ENCODE peak calls at places on chromosomes 13 and 19, in six cellular contexts. One of them, this sample, is unnamed.
A peak's percentile ranks its signal among the peaks of the same experiment; 100 is the strongest.

GRCh38 chr19:32816555-32817099 is 52.9 kb downstream of the SLC7A9 start:
- DNase-seq in CD8-positive, alpha-beta T cell: no peak
- DNase-seq in tibial nerve: no peak
- DNase-seq in esophagus squamous epithelium: no peak
- DNase-seq in uterus: no peak
- DNase-seq in HCT116: no peak
- DNase-seq in this sample: no peak

GRCh38 chr19:48812094-48812929 is 1.5 kb upstream of the BCAT2 start:
- DNase-seq in tibial nerve: peak; percentile 90
- DNase-seq in esophagus squamous epithelium: peak; percentile 28
- DNase-seq in uterus: peak; percentile 94
- DNase-seq in CD8-positive, alpha-beta T cell: peak; percentile 22
- DNase-seq in HCT116: no peak
- DNase-seq in this sample: peak; percentile 59

GRCh38 chr19:43639507-43640423 is at the start of gene CADM4:
- DNase-seq in tibial nerve: no peak
- DNase-seq in HCT116: no peak
- DNase-seq in uterus: peak; percentile 33
- DNase-seq in CD8-positive, alpha-beta T cell: no peak
- DNase-seq in esophagus squamous epithelium: no peak
- DNase-seq in this sample: no peak

GRCh38 chr13:95494082-95494681 is 58.3 kb upstream of the CLDN10 start:
- DNase-seq in tibial nerve: no peak
- DNase-seq in HCT116: peak; percentile 62
- DNase-seq in esophagus squamous epithelium: no peak
- DNase-seq in CD8-positive, alpha-beta T cell: no peak
- DNase-seq in uterus: no peak
- DNase-seq in this sample: no peak

GRCh38 chr13:114063545-114064515 is 68.6 kb downstream of the RASA3 start:
- DNase-seq in uterus: peak; percentile 76
- DNase-seq in esophagus squamous epithelium: no peak
- DNase-seq in tibial nerve: peak; percentile 46
- DNase-seq in CD8-positive, alpha-beta T cell: no peak
- DNase-seq in HCT116: no peak
- DNase-seq in this sample: peak; percentile 51

GRCh38 chr13:87052731-87053130 is 618.4 kb upstream of the SLITRK5 start:
- DNase-seq in uterus: no peak
- DNase-seq in esophagus squamous epithelium: no peak
- DNase-seq in tibial nerve: no peak
- DNase-seq in HCT116: no peak
- DNase-seq in CD8-positive, alpha-beta T cell: no peak
- DNase-seq in this sample: no peak

GRCh38 chr13:111316161-111316730 is 4.2 kb upstream of the TEX29 start:
- DNase-seq in HCT116: no peak
- DNase-seq in CD8-positive, alpha-beta T cell: no peak
- DNase-seq in tibial nerve: no peak
- DNase-seq in uterus: no peak
- DNase-seq in esophagus squamous epithelium: no peak
- DNase-seq in this sample: no peak

GRCh38 chr19:46993622-46994021 is 26.0 kb upstream of the NPAS1 start:
- DNase-seq in CD8-positive, alpha-beta T cell: no peak
- DNase-seq in tibial nerve: no peak
- DNase-seq in HCT116: no peak
- DNase-seq in uterus: no peak
- DNase-seq in esophagus squamous epithelium: no peak
- DNase-seq in this sample: no peak

GRCh38 chr13:98822238-98822606 is 69.8 kb upstream of the SLC15A1 start:
- DNase-seq in esophagus squamous epithelium: no peak
- DNase-seq in CD8-positive, alpha-beta T cell: no peak
- DNase-seq in uterus: no peak
- DNase-seq in tibial nerve: no peak
- DNase-seq in HCT116: no peak
- DNase-seq in this sample: no peak

GRCh38 chr13:98820744-98821371 is 68.4 kb upstream of the SLC15A1 start:
- DNase-seq in HCT116: no peak
- DNase-seq in esophagus squamous epithelium: no peak
- DNase-seq in CD8-positive, alpha-beta T cell: no peak
- DNase-seq in tibial nerve: no peak
- DNase-seq in uterus: no peak
- DNase-seq in this sample: no peak

GRCh38 chr13:98819382-98819781 is 66.9 kb upstream of the SLC15A1 start:
- DNase-seq in HCT116: no peak
- DNase-seq in CD8-positive, alpha-beta T cell: no peak
- DNase-seq in tibial nerve: no peak
- DNase-seq in esophagus squamous epithelium: no peak
- DNase-seq in uterus: no peak
- DNase-seq in this sample: no peak

GRCh38 chr13:98823442-98823841 is 71.0 kb upstream of the SLC15A1 start:
- DNase-seq in HCT116: no peak
- DNase-seq in uterus: no peak
- DNase-seq in esophagus squamous epithelium: no peak
- DNase-seq in tibial nerve: no peak
- DNase-seq in CD8-positive, alpha-beta T cell: no peak
- DNase-seq in this sample: no peak

DNA sequence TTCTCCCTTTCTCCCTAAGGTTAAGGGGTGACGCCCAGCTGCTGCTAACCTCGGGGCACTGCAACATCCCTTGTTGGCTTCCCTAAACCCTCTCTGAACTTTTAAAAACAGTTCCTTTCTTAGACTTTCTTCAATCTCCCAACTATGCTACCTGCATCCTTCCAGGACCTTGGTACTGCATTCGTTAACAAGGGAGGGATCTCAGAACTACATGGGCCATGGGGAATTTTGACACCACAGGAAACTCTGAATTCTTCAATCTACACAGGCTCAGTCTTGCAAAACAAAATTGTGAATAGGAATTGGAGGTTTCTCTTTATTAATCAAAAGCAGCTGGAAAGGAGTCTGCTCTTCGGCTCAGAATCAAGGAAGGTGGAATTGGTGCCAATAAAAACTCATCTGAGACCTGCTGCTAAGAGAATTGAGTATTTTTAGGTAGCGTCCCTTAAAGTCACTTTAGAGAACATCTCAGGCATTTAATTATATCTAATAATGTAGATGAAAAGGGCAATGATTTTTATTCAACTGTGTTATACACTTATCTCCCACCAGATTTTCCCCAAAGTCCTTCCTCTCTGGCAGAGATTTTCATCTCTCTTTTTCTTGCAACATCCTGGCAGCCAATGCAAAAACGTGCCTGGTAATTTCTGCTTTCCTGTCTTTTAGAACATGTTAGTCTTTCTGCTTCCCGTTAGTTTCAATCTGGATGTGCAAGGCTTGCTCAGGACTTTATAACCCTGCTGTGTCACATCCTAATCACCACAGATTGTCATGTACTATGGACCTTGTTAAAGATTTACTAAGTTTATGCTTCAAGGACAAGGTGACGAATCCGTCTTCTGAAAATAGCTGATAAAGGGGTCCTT is 69.1 kb upstream of the SLC15A1 start:
- DNase-seq in HCT116: no peak
- DNase-seq in CD8-positive, alpha-beta T cell: no peak
- DNase-seq in esophagus squamous epithelium: no peak
- DNase-seq in uterus: peak; percentile 42
- DNase-seq in tibial nerve: no peak
- DNase-seq in this sample: no peak
- H3K36me3 ChIP-seq in HCT116: no peaks in the 10 kb centered on the region
- H3K36me3 ChIP-seq in CD8-positive, alpha-beta T cell: peaks cover 42% of the 10 kb centered on the region
- H3K36me3 ChIP-seq in esophagus squamous epithelium: peaks cover 84% of the 10 kb centered on the region
- H3K36me3 ChIP-seq in uterus: no peaks in the 10 kb centered on the region
- H3K36me3 ChIP-seq in tibial nerve: peaks cover 75% of the 10 kb centered on the region
- H3K36me3 ChIP-seq in this sample: no peaks in the 10 kb centered on the region

GRCh38 chr13:77026783-77027621 is at the start of gene FBXL3:
- DNase-seq in esophagus squamous epithelium: peak; percentile 25
- DNase-seq in CD8-positive, alpha-beta T cell: peak; percentile 70
- DNase-seq in uterus: peak; percentile 87
- DNase-seq in HCT116: peak; percentile 46
- DNase-seq in tibial nerve: peak; percentile 64
- DNase-seq in this sample: no peak

GRCh38 chr13:77031869-77032268 is 4.9 kb upstream of the FBXL3 start:
- DNase-seq in tibial nerve: no peak
- DNase-seq in uterus: no peak
- DNase-seq in HCT116: no peak
- DNase-seq in CD8-positive, alpha-beta T cell: no peak
- DNase-seq in esophagus squamous epithelium: no peak
- DNase-seq in this sample: no peak

GRCh38 chr13:77028202-77028601 is 1.2 kb upstream of the FBXL3 start:
- DNase-seq in uterus: peak; percentile 63
- DNase-seq in HCT116: no peak
- DNase-seq in esophagus squamous epithelium: no peak
- DNase-seq in CD8-positive, alpha-beta T cell: no peak
- DNase-seq in tibial nerve: no peak
- DNase-seq in this sample: no peak

GRCh38 chr13:77026255-77026782 is 640 bp downstream of the FBXL3 start:
- DNase-seq in uterus: peak; percentile 80
- DNase-seq in esophagus squamous epithelium: peak; percentile 53
- DNase-seq in CD8-positive, alpha-beta T cell: peak; percentile 45
- DNase-seq in tibial nerve: peak; percentile 72
- DNase-seq in HCT116: peak; percentile 21
- DNase-seq in this sample: peak; percentile 61

DNA sequence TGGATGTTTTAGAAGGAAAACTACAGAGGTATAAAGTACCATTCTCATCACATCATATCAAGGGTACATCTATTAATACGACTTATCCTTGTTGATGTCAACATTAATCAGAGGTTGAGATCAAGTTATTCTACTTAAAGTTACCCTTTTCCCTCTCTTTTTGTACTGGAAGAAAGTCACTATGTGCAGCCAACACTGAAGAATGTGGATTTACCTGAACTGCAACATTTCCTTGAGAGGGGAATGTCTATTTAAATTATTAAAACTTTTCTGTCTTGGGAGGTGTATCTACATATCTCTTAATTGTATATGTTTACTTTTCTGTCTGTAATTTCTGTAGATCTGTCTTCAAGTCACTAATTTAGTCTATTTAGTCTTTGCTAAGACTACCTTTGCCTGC is 2.5 kb upstream of the FBXL3 start:
- DNase-seq in tibial nerve: no peak
- DNase-seq in CD8-positive, alpha-beta T cell: no peak
- DNase-seq in uterus: no peak
- DNase-seq in esophagus squamous epithelium: no peak
- DNase-seq in HCT116: no peak
- DNase-seq in this sample: no peak
- TF ChIP-seq CTCF in tibial nerve: no peak
- TF ChIP-seq CTCF in CD8-positive, alpha-beta T cell: no peak
- TF ChIP-seq CTCF in uterus: no peak
- TF ChIP-seq CTCF in esophagus squamous epithelium: no peak
- TF ChIP-seq CTCF in HCT116: no peak
- TF ChIP-seq CTCF in this sample: no peak

DNA sequence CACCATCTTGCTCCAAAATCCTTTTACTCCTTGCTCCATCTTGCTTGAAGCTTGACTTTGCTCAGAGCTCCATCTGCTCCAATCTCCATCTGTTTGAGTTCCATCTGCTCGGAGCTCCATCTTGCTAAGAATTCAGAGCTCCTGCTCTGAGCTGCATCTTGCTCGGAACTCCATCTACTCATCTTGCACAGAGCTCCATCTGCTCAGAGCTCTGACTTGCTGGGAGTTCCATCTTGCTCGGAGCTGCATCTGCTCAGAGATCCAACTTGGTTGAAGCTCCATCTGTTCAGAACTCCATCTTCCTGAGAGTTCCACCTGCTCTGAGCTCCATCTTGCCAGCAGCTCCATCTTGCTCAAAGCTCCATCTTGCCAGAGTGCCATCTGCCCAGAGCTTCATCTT is 80.6 kb upstream of the ZNF98 start:
- DNase-seq in esophagus squamous epithelium: no peak
- DNase-seq in HCT116: no peak
- DNase-seq in CD8-positive, alpha-beta T cell: no peak
- DNase-seq in tibial nerve: no peak
- DNase-seq in uterus: no peak
- DNase-seq in this sample: no peak
- H3K9me3 ChIP-seq in esophagus squamous epithelium: peaks cover 31% of the 10 kb centered on the region
- H3K9me3 ChIP-seq in HCT116: peaks cover 25% of the 10 kb centered on the region
- H3K9me3 ChIP-seq in CD8-positive, alpha-beta T cell: no peaks in the 10 kb centered on the region
- H3K9me3 ChIP-seq in tibial nerve: no peaks in the 10 kb centered on the region
- H3K9me3 ChIP-seq in uterus: no peaks in the 10 kb centered on the region
- H3K9me3 ChIP-seq in this sample: peaks cover 87% of the 10 kb centered on the region

GRCh38 chr19:49862411-49863253 is 4.7 kb downstream of the PNKP start:
- DNase-seq in uterus: peak; percentile 18
- DNase-seq in tibial nerve: no peak
- DNase-seq in CD8-positive, alpha-beta T cell: no peak
- DNase-seq in HCT116: no peak
- DNase-seq in esophagus squamous epithelium: no peak
- DNase-seq in this sample: no peak

GRCh38 chr19:49863254-49863934 is 4.0 kb downstream of the PNKP start:
- DNase-seq in HCT116: no peak
- DNase-seq in tibial nerve: no peak
- DNase-seq in uterus: no peak
- DNase-seq in CD8-positive, alpha-beta T cell: no peak
- DNase-seq in esophagus squamous epithelium: no peak
- DNase-seq in this sample: no peak

GRCh38 chr19:49861541-49862410 is 5.6 kb downstream of the PNKP start:
- DNase-seq in uterus: peak; percentile 18
- DNase-seq in esophagus squamous epithelium: no peak
- DNase-seq in HCT116: no peak
- DNase-seq in tibial nerve: no peak
- DNase-seq in CD8-positive, alpha-beta T cell: no peak
- DNase-seq in this sample: no peak

GRCh38 chr19:49864890-49865289 is 2.5 kb downstream of the PNKP start:
- DNase-seq in CD8-positive, alpha-beta T cell: no peak
- DNase-seq in esophagus squamous epithelium: no peak
- DNase-seq in tibial nerve: no peak
- DNase-seq in HCT116: no peak
- DNase-seq in uterus: no peak
- DNase-seq in this sample: no peak

DNA sequence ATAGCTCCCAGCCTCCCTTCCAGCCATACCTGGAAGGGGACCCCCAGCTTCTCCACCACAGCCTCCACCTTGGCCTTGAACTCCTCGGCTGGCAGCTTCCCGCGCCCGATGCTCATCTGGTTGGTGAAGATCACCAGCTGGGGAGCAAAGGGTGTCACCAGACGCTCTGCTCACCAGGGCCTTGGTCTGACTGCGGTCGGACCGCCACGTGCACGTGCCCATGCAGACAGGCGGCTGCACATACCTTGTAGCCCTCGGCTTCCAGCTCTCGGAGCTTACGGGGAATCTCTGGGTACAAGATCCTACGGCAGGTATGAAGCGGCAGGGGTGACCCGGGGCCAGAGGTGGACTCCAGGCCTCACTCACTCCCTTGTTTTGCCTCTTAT is 3.4 kb downstream of the PNKP start:
- DNase-seq in CD8-positive, alpha-beta T cell: no peak
- DNase-seq in tibial nerve: no peak
- DNase-seq in uterus: peak; percentile 18
- DNase-seq in HCT116: no peak
- DNase-seq in esophagus squamous epithelium: no peak
- DNase-seq in this sample: no peak
- H3K36me3 ChIP-seq in CD8-positive, alpha-beta T cell: peaks cover 25% of the 10 kb centered on the region
- H3K36me3 ChIP-seq in tibial nerve: peaks cover 56% of the 10 kb centered on the region
- H3K36me3 ChIP-seq in uterus: no peaks in the 10 kb centered on the region
- H3K36me3 ChIP-seq in HCT116: peaks cover 15% of the 10 kb centered on the region
- H3K36me3 ChIP-seq in esophagus squamous epithelium: peaks cover 62% of the 10 kb centered on the region
- H3K36me3 ChIP-seq in this sample: peaks cover 30% of the 10 kb centered on the region

This sample was measured in thoracic aorta.